ENCODE peak calls at places on chromosomes 5 and 9, in five cellular contexts. One of them, this sample, is unnamed.

GRCh38 chr9:109238125-109238524 is 71.1 kb upstream of the FRRS1L start:
- DNase-seq in MM.1S: no peak
- DNase-seq in SK-N-SH: no peak
- DNase-seq in astrocyte: no peak
- DNase-seq in fibroblast of lung: no peak
- DNase-seq in this sample: peak; percentile 26

GRCh38 chr5:102561894-102562760 is 63.3 kb upstream of the SLCO6A1 start:
- DNase-seq in MM.1S: peak; percentile 24
- DNase-seq in SK-N-SH: no peak
- DNase-seq in astrocyte: no peak
- DNase-seq in fibroblast of lung: no peak
- DNase-seq in this sample: peak; percentile 48

GRCh38 chr5:91266184-91266705 is 116.9 kb downstream of the ARRDC3 start:
- DNase-seq in MM.1S: peak; percentile 84
- DNase-seq in SK-N-SH: peak; percentile 15
- DNase-seq in astrocyte: peak; percentile 68
- DNase-seq in fibroblast of lung: peak; percentile 80
- DNase-seq in this sample: peak; percentile 86

GRCh38 chr5:33894566-33894965 is 2.8 kb upstream of the ADAMTS12 start:
- DNase-seq in MM.1S: no peak
- DNase-seq in SK-N-SH: no peak
- DNase-seq in astrocyte: peak; percentile 84
- DNase-seq in fibroblast of lung: peak; percentile 89
- DNase-seq in this sample: peak; percentile 31

GRCh38 chr5:32961066-32961429 is 249.9 kb downstream of the NPR3 start:
- DNase-seq in MM.1S: no peak
- DNase-seq in SK-N-SH: no peak
- DNase-seq in astrocyte: peak; percentile 20
- DNase-seq in fibroblast of lung: peak; percentile 40
- DNase-seq in this sample: peak; percentile 38

GRCh38 chr5:3606121-3606831 is 10.6 kb downstream of the IRX1 start:
- DNase-seq in MM.1S: no peak
- DNase-seq in SK-N-SH: peak; percentile 11
- DNase-seq in astrocyte: no peak
- DNase-seq in fibroblast of lung: no peak
- DNase-seq in this sample: peak; percentile 56

GRCh38 chr9:127021664-127022337 is 100.6 kb downstream of the ANGPTL2 start:
- DNase-seq in MM.1S: no peak
- DNase-seq in SK-N-SH: peak; percentile 79
- DNase-seq in astrocyte: peak; percentile 88
- DNase-seq in fibroblast of lung: peak; percentile 89
- DNase-seq in this sample: peak; percentile 98

GRCh38 chr9:70625078-70625477 is 210.6 kb upstream of the KLF9 start:
- DNase-seq in MM.1S: no peak
- DNase-seq in SK-N-SH: no peak
- DNase-seq in astrocyte: no peak
- DNase-seq in fibroblast of lung: no peak
- DNase-seq in this sample: no peak

GRCh38 chr5:119273391-119273839 is 82.4 kb upstream of the TNFAIP8 start:
- DNase-seq in MM.1S: no peak
- DNase-seq in SK-N-SH: no peak
- DNase-seq in astrocyte: no peak
- DNase-seq in fibroblast of lung: no peak
- DNase-seq in this sample: no peak

GRCh38 chr5:139492700-139493192 is 10.2 kb upstream of the STING1 start:
- DNase-seq in MM.1S: no peak
- DNase-seq in SK-N-SH: no peak
- DNase-seq in astrocyte: peak; percentile 57
- DNase-seq in fibroblast of lung: peak; percentile 67
- DNase-seq in this sample: peak; percentile 70

GRCh38 chr9:113609562-113610318 is 146.2 kb downstream of the RGS3 start:
- DNase-seq in MM.1S: no peak
- DNase-seq in SK-N-SH: peak; percentile 47
- DNase-seq in astrocyte: no peak
- DNase-seq in fibroblast of lung: peak; percentile 62
- DNase-seq in this sample: no peak

GRCh38 chr5:135127604-135128240 is 93.7 kb upstream of the PITX1 start:
- DNase-seq in MM.1S: no peak
- DNase-seq in SK-N-SH: no peak
- DNase-seq in astrocyte: peak; percentile 79
- DNase-seq in fibroblast of lung: peak; percentile 86
- DNase-seq in this sample: peak; percentile 93

DNA sequence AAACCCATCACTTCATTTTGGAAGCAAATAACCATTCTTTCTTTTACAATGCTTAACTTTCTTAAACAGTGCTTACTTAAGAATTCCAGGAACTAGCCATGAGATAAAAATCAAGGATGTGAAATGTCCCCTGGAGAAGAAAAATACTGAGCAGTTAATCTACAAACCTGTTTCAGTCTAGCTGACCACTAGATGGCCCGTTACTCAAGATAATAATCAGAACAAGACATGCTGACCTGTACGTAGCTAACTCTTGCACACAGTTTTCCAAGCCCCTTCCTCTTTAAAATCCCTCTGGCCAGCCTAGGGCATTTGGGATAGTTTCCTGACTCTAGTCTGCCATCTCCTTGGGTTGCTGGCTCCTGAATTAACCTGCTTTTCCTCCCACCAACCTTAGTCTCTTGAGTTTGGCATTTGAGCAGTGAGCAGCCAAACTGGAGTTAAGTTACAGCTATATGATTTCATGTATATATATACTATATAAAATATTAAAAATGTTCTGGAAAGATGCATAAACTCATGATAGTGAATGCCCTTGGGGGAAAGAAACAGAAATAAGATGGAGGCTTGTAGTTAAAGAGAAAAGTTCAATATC is 59.3 kb upstream of the TRAF1 start:
- DNase-seq in MM.1S: peak; percentile 42
- DNase-seq in SK-N-SH: peak; percentile 59
- DNase-seq in astrocyte: peak; percentile 56
- DNase-seq in fibroblast of lung: peak; percentile 70
- DNase-seq in this sample: peak; percentile 76
- H2AFZ ChIP-seq in MM.1S: peak overlapping the region; percentile 37
- H2AFZ ChIP-seq in SK-N-SH: peak overlapping the region; percentile 98
- H2AFZ ChIP-seq in astrocyte: peak overlapping the region; percentile 48
- H2AFZ ChIP-seq in fibroblast of lung: peak overlapping the region; percentile 90
- H2AFZ ChIP-seq in this sample: peak overlapping the region; percentile 78

DNA sequence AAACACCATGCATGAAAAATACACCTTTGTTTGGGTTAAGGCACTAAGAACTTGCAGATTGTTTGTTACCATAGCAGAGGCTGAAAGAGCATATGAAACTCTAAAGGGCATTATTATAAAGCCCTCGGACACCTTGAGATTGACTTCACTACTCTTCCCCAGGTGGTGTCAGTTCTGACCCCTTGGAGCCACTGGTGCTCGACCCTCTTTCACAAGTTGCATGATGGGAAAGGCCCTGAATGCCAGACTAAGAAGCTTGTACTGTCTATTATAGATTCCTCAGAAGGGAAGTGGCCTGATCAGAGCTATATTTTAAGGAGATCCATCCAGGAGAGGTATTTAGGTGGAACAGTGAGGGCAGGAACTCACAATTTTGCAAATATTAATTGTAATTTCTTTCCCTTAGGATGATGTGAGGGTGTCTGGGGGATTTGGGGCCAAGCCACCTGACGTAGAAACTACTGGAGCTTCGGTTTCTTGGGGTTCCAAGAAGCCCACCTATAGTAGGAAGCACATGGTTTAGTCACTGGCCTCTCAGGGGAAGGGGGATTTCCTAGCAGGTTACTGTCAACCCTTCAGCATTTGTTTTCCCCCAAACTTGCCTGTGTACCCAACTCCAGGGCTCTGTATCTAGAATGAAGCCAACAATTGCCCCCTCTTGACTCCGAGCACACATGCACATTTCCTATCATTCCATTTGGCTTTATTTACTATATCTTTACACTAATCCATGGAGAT is 16.2 kb downstream of the FBXO10 start:
- DNase-seq in MM.1S: no peak
- DNase-seq in SK-N-SH: no peak
- DNase-seq in astrocyte: no peak
- DNase-seq in fibroblast of lung: no peak
- DNase-seq in this sample: no peak
- H2AFZ ChIP-seq in MM.1S: no peak overlapping the region
- H2AFZ ChIP-seq in SK-N-SH: no peak overlapping the region
- H2AFZ ChIP-seq in astrocyte: no peak overlapping the region
- H2AFZ ChIP-seq in fibroblast of lung: no peak overlapping the region
- H2AFZ ChIP-seq in this sample: no peak overlapping the region

GRCh38 chr9:77471572-77471971 is 176.6 kb downstream of the GNA14 start:
- DNase-seq in MM.1S: no peak
- DNase-seq in SK-N-SH: no peak
- DNase-seq in astrocyte: no peak
- DNase-seq in fibroblast of lung: no peak
- DNase-seq in this sample: no peak

GRCh38 chr9:77472646-77473045 is 175.5 kb downstream of the GNA14 start:
- DNase-seq in MM.1S: no peak
- DNase-seq in SK-N-SH: no peak
- DNase-seq in astrocyte: no peak
- DNase-seq in fibroblast of lung: peak; percentile 44
- DNase-seq in this sample: no peak

GRCh38 chr9:77474903-77475302 is 173.2 kb downstream of the GNA14 start:
- DNase-seq in MM.1S: no peak
- DNase-seq in SK-N-SH: no peak
- DNase-seq in astrocyte: no peak
- DNase-seq in fibroblast of lung: no peak
- DNase-seq in this sample: no peak

DNA sequence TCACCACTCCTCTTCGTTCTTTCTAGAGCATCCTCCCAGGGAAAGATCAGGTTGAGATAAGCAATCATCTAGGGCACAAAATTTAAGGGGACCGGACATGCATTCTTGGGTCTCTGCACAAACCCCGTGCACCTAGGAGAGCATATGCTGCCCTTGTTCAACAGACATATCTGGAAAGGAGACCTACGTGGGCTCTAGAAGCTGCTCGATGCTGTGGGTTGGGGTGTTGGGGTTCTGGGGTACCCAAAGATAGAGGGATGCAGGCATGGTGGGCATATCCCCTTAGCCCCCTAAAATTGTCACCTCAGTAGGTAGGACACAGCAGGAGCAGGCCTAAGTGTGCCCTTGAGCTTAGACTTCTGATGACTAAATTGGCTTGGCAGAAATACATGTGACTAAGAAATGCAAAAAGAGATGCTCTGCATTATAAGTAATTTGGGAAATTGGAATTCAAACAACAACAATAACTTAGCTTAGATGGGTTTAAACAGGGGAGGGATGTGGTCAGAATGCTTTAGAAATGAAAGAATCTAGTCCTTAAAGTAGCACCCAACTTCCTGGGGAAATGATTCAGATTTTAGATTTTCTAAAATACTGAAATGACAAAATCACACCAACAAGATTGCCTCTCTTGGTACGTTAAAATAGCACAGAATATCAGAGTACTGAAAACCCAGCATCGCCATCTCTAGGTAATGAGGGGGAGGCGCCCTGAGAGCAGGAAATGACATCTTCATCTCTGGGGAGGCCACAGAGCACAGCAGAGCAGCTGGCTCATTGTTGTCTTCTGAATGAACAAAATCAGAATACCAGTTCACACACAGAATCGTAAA is 172.3 kb downstream of the GNA14 start:
- DNase-seq in MM.1S: peak; percentile 28
- DNase-seq in SK-N-SH: no peak
- DNase-seq in astrocyte: peak; percentile 78
- DNase-seq in fibroblast of lung: peak; percentile 82
- DNase-seq in this sample: peak; percentile 88
- H2AFZ ChIP-seq in MM.1S: peak overlapping the region; percentile 21
- H2AFZ ChIP-seq in SK-N-SH: peak overlapping the region; percentile 71
- H2AFZ ChIP-seq in astrocyte: peak overlapping the region; percentile 83
- H2AFZ ChIP-seq in fibroblast of lung: no peak overlapping the region
- H2AFZ ChIP-seq in this sample: peak overlapping the region; percentile 62

GRCh38 chr5:117315170-117315569 is 740.5 kb upstream of the SEMA6A start:
- DNase-seq in MM.1S: no peak
- DNase-seq in SK-N-SH: no peak
- DNase-seq in astrocyte: no peak
- DNase-seq in fibroblast of lung: no peak
- DNase-seq in this sample: no peak
- H2AFZ ChIP-seq in MM.1S: no peak overlapping the region
- H2AFZ ChIP-seq in SK-N-SH: no peak overlapping the region
- H2AFZ ChIP-seq in astrocyte: no peak overlapping the region
- H2AFZ ChIP-seq in fibroblast of lung: no peak overlapping the region
- H2AFZ ChIP-seq in this sample: no peak overlapping the region

This sample was measured in GM23248.